ENCODE peak calls at places on chromosomes 1 and 21, in six cellular contexts. I, V, T, H, X and M are unnamed samples.

GRCh38 chr21:46079357-46080170 is 18.3 kb upstream of the COL6A2 start:
- DNase-seq in H (no peak), V (no peak), X (no peak), I (no peak), T (no peak), M (peak; percentile 12)

GRCh38 chr1:167499657-167500056 is 18.7 kb downstream of the CD247 start:
- DNase-seq in I (no peak), T (no peak), X (peak; percentile 84), H (no peak), V (peak; percentile 54), M (peak; percentile 64)

GRCh38 chr21:35254752-35255138 is 205.6 kb upstream of the RUNX1 start:
- DNase-seq in H (no peak), V (no peak), X (no peak), I (no peak), T (no peak), M (no peak)

GRCh38 chr1:169698976-169699375 is 12.4 kb downstream of the SELL start:
- DNase-seq in T (no peak), X (no peak), H (no peak), I (no peak), V (no peak), M (no peak)

GRCh38 chr1:15523104-15523921 is 702 bp downstream of the CASP9 start:
- DNase-seq in H (no peak), I (no peak), T (peak; percentile 27), X (no peak), V (no peak), M (no peak)

GRCh38 chr1:180256353-180257027 is 26.4 kb downstream of the LHX4 start:
- DNase-seq in V (no peak), T (no peak), H (no peak), I (no peak), X (no peak), M (no peak)

GRCh38 chr1:11413907-11414495 is 65.0 kb upstream of the DISP3 start:
- DNase-seq in T (no peak), H (no peak), X (no peak), V (no peak), I (no peak), M (no peak)

GRCh38 chr1:114130213-114130612 is 23.5 kb downstream of the SYT6 start:
- DNase-seq in V (no peak), I (no peak), H (no peak), X (no peak), T (no peak), M (no peak)

GRCh38 chr1:166432655-166433054 is 265.9 kb upstream of the FAM78B start:
- DNase-seq in X (no peak), V (no peak), H (no peak), T (no peak), I (no peak), M (no peak)

GRCh38 chr1:238606896-238607295 is 716.2 kb upstream of the ZP4 start:
- DNase-seq in T (no peak), V (no peak), X (no peak), I (no peak), H (no peak), M (no peak)

GRCh38 chr1:118116909-118117308 is 68.1 kb downstream of the SPAG17 start:
- DNase-seq in V (no peak), X (no peak), H (peak; percentile 74), I (no peak), T (no peak), M (no peak)

GRCh38 chr1:13700521-13701273 is 709 bp downstream of the PRDM2 start:
- DNase-seq in H (no peak), X (no peak), V (peak; percentile 50), T (peak; percentile 19), I (peak; percentile 47), M (no peak)

GRCh38 chr21:24470852-24471251 is 1136.4 kb downstream of the MRPL39 start:
- DNase-seq in V (no peak), H (no peak), X (no peak), I (no peak), T (no peak), M (no peak)
- TF ChIP-seq TAF1 in V (no peak), H (no peak), X (no peak), I (no peak), T (no peak), M (no peak)

DNA sequence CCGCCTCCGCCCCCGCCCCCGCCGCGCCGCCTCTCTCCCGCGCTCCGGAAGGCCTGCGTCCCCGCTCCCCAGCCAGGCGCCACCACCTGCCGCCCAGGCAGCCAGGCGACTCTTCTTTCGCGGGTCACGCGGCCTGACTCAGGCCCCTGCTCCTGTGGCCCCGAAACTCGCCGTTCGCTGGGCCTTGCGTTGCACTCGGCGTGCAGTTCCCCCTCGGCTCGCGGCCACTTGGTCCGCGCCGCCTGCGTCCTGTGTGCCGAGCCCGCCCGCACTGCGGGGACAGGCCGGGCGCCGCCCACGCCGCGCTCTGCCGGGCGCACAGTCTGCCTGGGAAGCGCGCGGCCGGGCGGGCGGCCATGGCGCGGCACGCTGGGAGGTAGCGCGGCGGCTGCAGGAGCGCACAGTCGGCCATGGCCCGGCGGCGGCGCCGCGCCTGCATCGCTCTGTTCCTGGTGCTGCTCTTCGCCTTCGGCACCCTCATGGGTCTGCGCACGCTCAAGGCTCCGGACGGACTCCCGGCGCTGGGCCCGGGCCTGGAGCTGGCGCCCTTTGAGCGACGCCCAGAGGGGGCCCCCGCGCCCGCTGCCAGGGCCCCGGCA is at the start of gene MANEAL:
- DNase-seq in I (peak; percentile 60), V (peak; percentile 76), X (no peak), H (no peak), T (peak; percentile 73), M (peak; percentile 72)
- TF ChIP-seq POLR2AphosphoS5 in I (no peak), V (peak; percentile 49), X (no peak), H (peak; percentile 26), T (no peak), M (no peak)

GRCh38 chr1:9181990-9182783 is 52.4 kb upstream of the H6PD start:
- DNase-seq in I (peak; percentile 73), V (peak; percentile 59), T (no peak), H (peak; percentile 53), X (no peak), M (peak; percentile 61)
- TF ChIP-seq POLR2A in I (no peak), V (peak; percentile 61), T (no peak), H (peak; percentile 63), X (peak; percentile 72), M (peak; percentile 49)

DNA sequence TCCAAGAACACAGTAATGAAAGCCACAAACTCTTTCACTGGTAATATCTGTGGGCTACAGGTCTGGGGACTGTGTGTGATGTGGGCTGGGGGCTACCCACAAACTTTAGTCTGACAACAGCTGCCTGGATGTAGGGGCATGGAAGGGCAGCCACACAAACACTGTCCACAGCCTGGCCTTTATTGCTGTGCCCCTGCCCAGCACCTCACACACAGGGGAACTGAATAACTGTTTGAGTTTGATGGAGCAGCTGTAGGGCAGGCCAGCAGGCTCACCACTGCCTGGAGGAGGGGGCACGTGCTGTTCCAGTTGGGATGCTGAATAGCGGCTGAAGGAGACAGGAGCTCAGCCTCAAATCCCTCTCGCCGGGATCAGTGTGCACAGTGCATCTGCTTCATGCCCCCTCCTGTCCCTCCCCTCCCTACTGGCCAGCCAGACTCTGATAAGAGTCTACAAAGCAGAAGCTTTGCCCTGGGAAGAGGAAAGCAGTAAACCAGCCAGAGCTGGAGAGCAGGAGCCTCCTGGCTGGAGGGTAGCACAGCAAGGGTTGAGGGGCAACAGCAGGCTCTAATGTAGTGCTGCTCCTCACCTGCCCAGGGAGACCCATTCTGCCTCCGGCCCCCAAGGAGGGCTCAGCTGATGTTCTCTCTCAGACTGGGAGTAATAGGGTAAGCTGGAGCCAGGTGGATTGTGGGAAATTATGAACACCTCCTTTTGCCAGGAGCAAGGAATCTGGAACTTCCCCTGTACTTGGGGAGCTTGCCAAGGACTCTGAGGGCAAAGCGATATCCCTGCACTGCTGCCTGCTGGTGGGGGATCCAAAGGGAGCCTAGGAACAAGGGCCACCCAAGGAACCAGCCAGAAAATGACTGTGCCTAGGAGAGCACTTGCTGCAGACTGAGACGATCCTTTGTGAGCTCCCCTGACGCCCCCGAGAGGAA is 70.2 kb upstream of the GOLT1A start:
- DNase-seq in X (no peak), T (no peak), V (no peak), I (no peak), H (no peak), M (no peak)
- TF ChIP-seq TAF1 in X (no peak), T (no peak), V (no peak), I (no peak), H (no peak), M (no peak)